ENCODE peak calls at places on chromosome 13, in five cellular contexts. One of them, this sample, is unnamed.

GRCh38 chr13:77696006-77696862 is 1.3 kb upstream of the SLAIN1 start:
- DNase-seq in activated naive CD4-positive, alpha-beta T cell: no peak
- DNase-seq in activated T-helper 1 cell treated with anti-CD3 and anti-CD28 coated beads, Interleukin-12 subunit alpha, Interleukin-12 subunit beta, Interleukin-2, Interleukin-4 antibody, amounts not matched to agents 30 ng/mL and 10 ng/mL and 1 ng/mL, durations not matched to agents 14 hours and 24 hours and 36 hours: no peak
- DNase-seq in ACHN: no peak
- DNase-seq in activated T-cell treated with anti-CD3 and anti-CD28 coated beads, Interleukin-2, amount 50 U/mL, for 72 hours: no peak
- DNase-seq in this sample: peak; percentile 16

GRCh38 chr13:76792680-76793334 is 93.4 kb downstream of the KCTD12 start:
- DNase-seq in ACHN: no peak
- DNase-seq in activated T-cell treated with anti-CD3 and anti-CD28 coated beads, Interleukin-2, amount 50 U/mL, for 72 hours: no peak
- DNase-seq in activated T-helper 1 cell treated with anti-CD3 and anti-CD28 coated beads, Interleukin-12 subunit alpha, Interleukin-12 subunit beta, Interleukin-2, Interleukin-4 antibody, amounts not matched to agents 30 ng/mL and 10 ng/mL and 1 ng/mL, durations not matched to agents 14 hours and 24 hours and 36 hours: no peak
- DNase-seq in activated naive CD4-positive, alpha-beta T cell: no peak
- DNase-seq in this sample: no peak

GRCh38 chr13:24632382-24633121 is 47.7 kb upstream of the ATP12A start:
- DNase-seq in activated T-cell treated with anti-CD3 and anti-CD28 coated beads, Interleukin-2, amount 50 U/mL, for 72 hours: no peak
- DNase-seq in ACHN: no peak
- DNase-seq in activated naive CD4-positive, alpha-beta T cell: no peak
- DNase-seq in activated T-helper 1 cell treated with anti-CD3 and anti-CD28 coated beads, Interleukin-12 subunit alpha, Interleukin-12 subunit beta, Interleukin-2, Interleukin-4 antibody, amounts not matched to agents 30 ng/mL and 10 ng/mL and 1 ng/mL, durations not matched to agents 14 hours and 24 hours and 36 hours: no peak
- DNase-seq in this sample: no peak

GRCh38 chr13:30696278-30697176 is 38.8 kb upstream of the ALOX5AP start:
- DNase-seq in activated naive CD4-positive, alpha-beta T cell: no peak
- DNase-seq in activated T-helper 1 cell treated with anti-CD3 and anti-CD28 coated beads, Interleukin-12 subunit alpha, Interleukin-12 subunit beta, Interleukin-2, Interleukin-4 antibody, amounts not matched to agents 30 ng/mL and 10 ng/mL and 1 ng/mL, durations not matched to agents 14 hours and 24 hours and 36 hours: no peak
- DNase-seq in activated T-cell treated with anti-CD3 and anti-CD28 coated beads, Interleukin-2, amount 50 U/mL, for 72 hours: peak; percentile 6
- DNase-seq in ACHN: no peak
- DNase-seq in this sample: no peak

GRCh38 chr13:107365466-107366215 is 797.7 kb upstream of the ARGLU1 start:
- DNase-seq in ACHN: no peak
- DNase-seq in activated T-helper 1 cell treated with anti-CD3 and anti-CD28 coated beads, Interleukin-12 subunit alpha, Interleukin-12 subunit beta, Interleukin-2, Interleukin-4 antibody, amounts not matched to agents 30 ng/mL and 10 ng/mL and 1 ng/mL, durations not matched to agents 14 hours and 24 hours and 36 hours: no peak
- DNase-seq in activated naive CD4-positive, alpha-beta T cell: no peak
- DNase-seq in activated T-cell treated with anti-CD3 and anti-CD28 coated beads, Interleukin-2, amount 50 U/mL, for 72 hours: no peak
- DNase-seq in this sample: no peak

GRCh38 chr13:20160346-20161274 is at the start of gene GJA3:
- DNase-seq in activated naive CD4-positive, alpha-beta T cell: no peak
- DNase-seq in ACHN: peak; percentile 20
- DNase-seq in activated T-cell treated with anti-CD3 and anti-CD28 coated beads, Interleukin-2, amount 50 U/mL, for 72 hours: peak; percentile 74
- DNase-seq in activated T-helper 1 cell treated with anti-CD3 and anti-CD28 coated beads, Interleukin-12 subunit alpha, Interleukin-12 subunit beta, Interleukin-2, Interleukin-4 antibody, amounts not matched to agents 30 ng/mL and 10 ng/mL and 1 ng/mL, durations not matched to agents 14 hours and 24 hours and 36 hours: peak; percentile 30
- DNase-seq in this sample: no peak

GRCh38 chr13:53732664-53733063 is 704.1 kb downstream of the OLFM4 start:
- DNase-seq in activated T-helper 1 cell treated with anti-CD3 and anti-CD28 coated beads, Interleukin-12 subunit alpha, Interleukin-12 subunit beta, Interleukin-2, Interleukin-4 antibody, amounts not matched to agents 30 ng/mL and 10 ng/mL and 1 ng/mL, durations not matched to agents 14 hours and 24 hours and 36 hours: no peak
- DNase-seq in activated naive CD4-positive, alpha-beta T cell: no peak
- DNase-seq in ACHN: no peak
- DNase-seq in activated T-cell treated with anti-CD3 and anti-CD28 coated beads, Interleukin-2, amount 50 U/mL, for 72 hours: no peak
- DNase-seq in this sample: no peak

GRCh38 chr13:46963874-46964273 is 67.0 kb upstream of the HTR2A start:
- DNase-seq in activated naive CD4-positive, alpha-beta T cell: no peak
- DNase-seq in activated T-cell treated with anti-CD3 and anti-CD28 coated beads, Interleukin-2, amount 50 U/mL, for 72 hours: no peak
- DNase-seq in ACHN: no peak
- DNase-seq in activated T-helper 1 cell treated with anti-CD3 and anti-CD28 coated beads, Interleukin-12 subunit alpha, Interleukin-12 subunit beta, Interleukin-2, Interleukin-4 antibody, amounts not matched to agents 30 ng/mL and 10 ng/mL and 1 ng/mL, durations not matched to agents 14 hours and 24 hours and 36 hours: no peak
- DNase-seq in this sample: no peak

GRCh38 chr13:26813626-26814348 is 53.2 kb upstream of the GPR12 start:
- DNase-seq in activated naive CD4-positive, alpha-beta T cell: no peak
- DNase-seq in ACHN: no peak
- DNase-seq in activated T-cell treated with anti-CD3 and anti-CD28 coated beads, Interleukin-2, amount 50 U/mL, for 72 hours: no peak
- DNase-seq in activated T-helper 1 cell treated with anti-CD3 and anti-CD28 coated beads, Interleukin-12 subunit alpha, Interleukin-12 subunit beta, Interleukin-2, Interleukin-4 antibody, amounts not matched to agents 30 ng/mL and 10 ng/mL and 1 ng/mL, durations not matched to agents 14 hours and 24 hours and 36 hours: no peak
- DNase-seq in this sample: no peak

GRCh38 chr13:111037838-111038397 is 77.2 kb upstream of the ARHGEF7 start:
- DNase-seq in ACHN: no peak
- DNase-seq in activated T-helper 1 cell treated with anti-CD3 and anti-CD28 coated beads, Interleukin-12 subunit alpha, Interleukin-12 subunit beta, Interleukin-2, Interleukin-4 antibody, amounts not matched to agents 30 ng/mL and 10 ng/mL and 1 ng/mL, durations not matched to agents 14 hours and 24 hours and 36 hours: no peak
- DNase-seq in activated T-cell treated with anti-CD3 and anti-CD28 coated beads, Interleukin-2, amount 50 U/mL, for 72 hours: no peak
- DNase-seq in activated naive CD4-positive, alpha-beta T cell: no peak
- DNase-seq in this sample: no peak

GRCh38 chr13:40063743-40064142 is 408.3 kb downstream of the COG6 start:
- DNase-seq in activated naive CD4-positive, alpha-beta T cell: no peak
- DNase-seq in activated T-cell treated with anti-CD3 and anti-CD28 coated beads, Interleukin-2, amount 50 U/mL, for 72 hours: no peak
- DNase-seq in ACHN: no peak
- DNase-seq in activated T-helper 1 cell treated with anti-CD3 and anti-CD28 coated beads, Interleukin-12 subunit alpha, Interleukin-12 subunit beta, Interleukin-2, Interleukin-4 antibody, amounts not matched to agents 30 ng/mL and 10 ng/mL and 1 ng/mL, durations not matched to agents 14 hours and 24 hours and 36 hours: no peak
- DNase-seq in this sample: no peak

GRCh38 chr13:47033216-47033615 is 136.4 kb upstream of the HTR2A start:
- DNase-seq in activated T-cell treated with anti-CD3 and anti-CD28 coated beads, Interleukin-2, amount 50 U/mL, for 72 hours: no peak
- DNase-seq in activated naive CD4-positive, alpha-beta T cell: no peak
- DNase-seq in ACHN: no peak
- DNase-seq in activated T-helper 1 cell treated with anti-CD3 and anti-CD28 coated beads, Interleukin-12 subunit alpha, Interleukin-12 subunit beta, Interleukin-2, Interleukin-4 antibody, amounts not matched to agents 30 ng/mL and 10 ng/mL and 1 ng/mL, durations not matched to agents 14 hours and 24 hours and 36 hours: no peak
- DNase-seq in this sample: no peak

GRCh38 chr13:110509971-110510786 is 51.3 kb downstream of the RAB20 start:
- DNase-seq in ACHN: no peak
- DNase-seq in activated T-helper 1 cell treated with anti-CD3 and anti-CD28 coated beads, Interleukin-12 subunit alpha, Interleukin-12 subunit beta, Interleukin-2, Interleukin-4 antibody, amounts not matched to agents 30 ng/mL and 10 ng/mL and 1 ng/mL, durations not matched to agents 14 hours and 24 hours and 36 hours: no peak
- DNase-seq in activated T-cell treated with anti-CD3 and anti-CD28 coated beads, Interleukin-2, amount 50 U/mL, for 72 hours: no peak
- DNase-seq in activated naive CD4-positive, alpha-beta T cell: no peak
- DNase-seq in this sample: no peak

GRCh38 chr13:28636078-28636477 is 22.9 kb upstream of the POMP start:
- DNase-seq in ACHN: peak; percentile 13
- DNase-seq in activated T-helper 1 cell treated with anti-CD3 and anti-CD28 coated beads, Interleukin-12 subunit alpha, Interleukin-12 subunit beta, Interleukin-2, Interleukin-4 antibody, amounts not matched to agents 30 ng/mL and 10 ng/mL and 1 ng/mL, durations not matched to agents 14 hours and 24 hours and 36 hours: no peak
- DNase-seq in activated T-cell treated with anti-CD3 and anti-CD28 coated beads, Interleukin-2, amount 50 U/mL, for 72 hours: no peak
- DNase-seq in activated naive CD4-positive, alpha-beta T cell: no peak
- DNase-seq in this sample: no peak

This sample was measured in NCI-H1048.